ENCODE peak calls at places on chromosomes 11 and 22, in nine cellular contexts. Q is aorta, Y is foreskin keratinocyte, H is gastrocnemius medialis, G is suprapubic skin, C is upper lobe of right lung, B is fibroblast of lung, P is mucosa of descending colon, T is testis. V is an unnamed sample.

GRCh38 chr11:1931326-1931725 is 11.8 kb downstream of the TNNT3 start:
- DNase-seq in Q (peak; percentile 70), Y (no peak), H (no peak), G (no peak), C (peak; percentile 43), B (no peak), P (no peak), T (peak; percentile 58), V (peak; percentile 63)

GRCh38 chr11:59615132-59615636 is 390 bp downstream of the OSBP start:
- DNase-seq in Q (peak; percentile 56), Y (peak; percentile 18), H (peak; percentile 45), G (peak; percentile 82), C (peak; percentile 82), B (peak; percentile 7), P (peak; percentile 86), T (peak; percentile 69), V (peak; percentile 69)

GRCh38 chr11:107858217-107859070 is at the start of gene SLC35F2:
- DNase-seq in Q (peak; percentile 74), Y (peak; percentile 76), H (peak; percentile 13), G (peak; percentile 67), C (peak; percentile 85), B (peak; percentile 72), P (peak; percentile 86), T (peak; percentile 68), V (peak; percentile 84)

GRCh38 chr11:95074806-95075563 is 8.3 kb downstream of the SRSF8 start:
- DNase-seq in Q (peak; percentile 61), Y (no peak), H (peak; percentile 47), G (peak; percentile 76), C (peak; percentile 83), B (no peak), P (peak; percentile 83), T (peak; percentile 91), V (peak; percentile 82)

GRCh38 chr22:44042822-44043221 is 18.7 kb downstream of the PARVB start:
- DNase-seq in Q (no peak), Y (no peak), H (no peak), G (no peak), C (no peak), B (peak; percentile 59), P (no peak), T (no peak), V (no peak)

GRCh38 chr11:76524919-76525318 is 80.1 kb downstream of the EMSY start:
- DNase-seq in Q (no peak), Y (no peak), H (no peak), G (no peak), C (no peak), B (peak; percentile 70), P (no peak), T (no peak), V (no peak)

GRCh38 chr11:86671386-86672006 is 920 bp downstream of the ME3 start:
- DNase-seq in Q (peak; percentile 83), Y (no peak), H (peak; percentile 53), G (peak; percentile 86), C (peak; percentile 83), B (no peak), P (peak; percentile 83), T (peak; percentile 86), V (peak; percentile 91)

GRCh38 chr11:126628790-126629621 is 273.5 kb downstream of the ST3GAL4 start:
- DNase-seq in Q (no peak), Y (no peak), H (no peak), G (no peak), C (no peak), B (peak; percentile 29), P (no peak), T (no peak), V (no peak)

GRCh38 chr11:85685820-85686459 is at the start of gene CCDC89:
- DNase-seq in Q (peak; percentile 82), Y (peak; percentile 83), H (peak; percentile 75), G (peak; percentile 86), C (peak; percentile 69), B (peak; percentile 99), P (peak; percentile 66), T (peak; percentile 89), V (peak; percentile 72)

GRCh38 chr11:67996622-67997459 is 7.1 kb downstream of the UNC93B1 start:
- DNase-seq in Q (peak; percentile 88), Y (no peak), H (no peak), G (peak; percentile 76), C (peak; percentile 91), B (peak; percentile 31), P (peak; percentile 90), T (peak; percentile 71), V (peak; percentile 88)

GRCh38 chr11:16881074-16881709 is 133.0 kb downstream of the PLEKHA7 start:
- DNase-seq in Q (peak; percentile 50), Y (no peak), H (peak; percentile 67), G (no peak), C (peak; percentile 81), B (peak; percentile 76), P (no peak), T (peak; percentile 82), V (peak; percentile 81)

GRCh38 chr11:26842458-26842841 is 120.6 kb upstream of the SLC5A12 start:
- DNase-seq in Q (no peak), Y (no peak), H (no peak), G (no peak), C (no peak), B (peak; percentile 43), P (no peak), T (no peak), V (no peak)

GRCh38 chr11:65636108-65636809 is 1.6 kb upstream of the SIPA1 start:
- DNase-seq in Q (no peak), Y (no peak), H (no peak), G (no peak), C (no peak), B (no peak), P (no peak), T (no peak), V (no peak)
- H3K4me1 ChIP-seq in Q (no peaks in the 10 kb centered on the region), Y (no peaks in the 10 kb centered on the region), H (peaks cover 17% of the 10 kb centered on the region), G (peaks cover 42% of the 10 kb centered on the region), C (peaks cover 26% of the 10 kb centered on the region), B (peaks cover 15% of the 10 kb centered on the region), P (peaks cover 15% of the 10 kb centered on the region), T (peaks cover 14% of the 10 kb centered on the region), V (peaks cover 2% of the 10 kb centered on the region)

GRCh38 chr11:114150671-114151070 is 91.2 kb downstream of the ZBTB16 start:
- DNase-seq in Q (no peak), Y (no peak), H (no peak), G (no peak), C (no peak), B (no peak), P (no peak), T (no peak), V (no peak)
- H3K4me1 ChIP-seq in Q (peaks cover 37% of the 10 kb centered on the region), Y (no peaks in the 10 kb centered on the region), H (peaks cover 96% of the 10 kb centered on the region), G (peaks cover 95% of the 10 kb centered on the region), C (peaks cover 77% of the 10 kb centered on the region), B (no peaks in the 10 kb centered on the region), P (peaks cover 20% of the 10 kb centered on the region), T (peaks cover 39% of the 10 kb centered on the region), V (peaks cover 58% of the 10 kb centered on the region)

GRCh38 chr11:130850185-130850944 is 65.9 kb downstream of the SNX19 start:
- DNase-seq in Q (no peak), Y (no peak), H (no peak), G (no peak), C (no peak), B (no peak), P (no peak), T (no peak), V (no peak)

GRCh38 chr11:130847517-130847916 is 68.8 kb downstream of the SNX19 start:
- DNase-seq in Q (no peak), Y (peak; percentile 97), H (no peak), G (no peak), C (no peak), B (peak; percentile 97), P (no peak), T (no peak), V (no peak)

GRCh38 chr11:130848361-130849214 is 67.7 kb downstream of the SNX19 start:
- DNase-seq in Q (no peak), Y (peak; percentile 17), H (no peak), G (no peak), C (no peak), B (no peak), P (no peak), T (no peak), V (no peak)

GRCh38 chr11:130846606-130847005 is 69.7 kb downstream of the SNX19 start:
- DNase-seq in Q (no peak), Y (peak; percentile 40), H (no peak), G (no peak), C (no peak), B (peak; percentile 51), P (no peak), T (no peak), V (no peak)

DNA sequence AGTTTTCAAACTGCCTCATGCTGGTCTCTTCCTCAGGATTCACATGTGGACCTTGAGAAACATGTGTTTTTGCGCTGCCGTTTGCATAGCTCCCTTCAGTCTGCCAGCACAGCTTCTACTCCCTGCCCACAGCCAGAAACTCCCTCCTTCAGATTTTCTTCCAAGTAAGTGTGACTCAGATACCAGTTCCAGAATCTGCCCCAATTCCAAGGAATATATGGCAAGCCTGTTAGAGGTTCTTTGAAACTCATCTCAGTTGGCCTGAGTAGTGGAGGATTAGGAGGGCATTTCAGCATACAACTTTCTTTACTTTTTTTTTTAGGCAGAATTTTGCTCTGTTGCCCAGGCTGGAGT is 67.1 kb downstream of the SNX19 start:
- DNase-seq in Q (no peak), Y (peak; percentile 40), H (no peak), G (no peak), C (no peak), B (peak; percentile 92), P (no peak), T (no peak), V (no peak)
- H3K4me1 ChIP-seq in Q (peaks cover 9% of the 10 kb centered on the region), Y (peaks cover 24% of the 10 kb centered on the region), H (no peaks in the 10 kb centered on the region), G (peaks cover 12% of the 10 kb centered on the region), C (no peaks in the 10 kb centered on the region), B (peaks cover 4% of the 10 kb centered on the region), P (no peaks in the 10 kb centered on the region), T (no peaks in the 10 kb centered on the region), V (no peaks in the 10 kb centered on the region)

GRCh38 chr11:12180257-12181205 is 70.1 kb downstream of the MICAL2 start:
- DNase-seq in Q (peak; percentile 60), Y (no peak), H (no peak), G (no peak), C (no peak), B (peak; percentile 70), P (no peak), T (no peak), V (no peak)
- H3K4me1 ChIP-seq in Q (peaks cover 11% of the 10 kb centered on the region), Y (peaks cover 64% of the 10 kb centered on the region), H (peaks cover 6% of the 10 kb centered on the region), G (peaks cover 20% of the 10 kb centered on the region), C (peaks cover 32% of the 10 kb centered on the region), B (peaks cover 39% of the 10 kb centered on the region), P (peaks cover 13% of the 10 kb centered on the region), T (peaks cover 44% of the 10 kb centered on the region), V (peaks cover 15% of the 10 kb centered on the region)

GRCh38 chr11:100684101-100685065 is 2.7 kb upstream of the ARHGAP42 start:
- DNase-seq in Q (no peak), Y (peak; percentile 57), H (no peak), G (no peak), C (no peak), B (peak; percentile 63), P (no peak), T (no peak), V (no peak)

GRCh38 chr11:100682247-100682969 is 4.7 kb upstream of the ARHGAP42 start:
- DNase-seq in Q (no peak), Y (no peak), H (no peak), G (no peak), C (no peak), B (no peak), P (no peak), T (no peak), V (no peak)

GRCh38 chr11:100681064-100681502 is 6.0 kb upstream of the ARHGAP42 start:
- DNase-seq in Q (peak; percentile 77), Y (peak; percentile 40), H (peak; percentile 29), G (peak; percentile 86), C (peak; percentile 73), B (peak; percentile 65), P (peak; percentile 84), T (peak; percentile 57), V (peak; percentile 65)

GRCh38 chr11:100680070-100680469 is 7.0 kb upstream of the ARHGAP42 start:
- DNase-seq in Q (no peak), Y (no peak), H (no peak), G (no peak), C (no peak), B (no peak), P (no peak), T (no peak), V (no peak)

GRCh38 chr11:100683107-100683506 is 4.0 kb upstream of the ARHGAP42 start:
- DNase-seq in Q (no peak), Y (no peak), H (no peak), G (no peak), C (no peak), B (no peak), P (no peak), T (no peak), V (no peak)
- H3K4me1 ChIP-seq in Q (no peaks in the 10 kb centered on the region), Y (peaks cover 11% of the 10 kb centered on the region), H (peaks cover 21% of the 10 kb centered on the region), G (peaks cover 27% of the 10 kb centered on the region), C (no peaks in the 10 kb centered on the region), B (peaks cover 12% of the 10 kb centered on the region), P (peaks cover 6% of the 10 kb centered on the region), T (no peaks in the 10 kb centered on the region), V (peaks cover 2% of the 10 kb centered on the region)